ENCODE peak calls at places on chromosomes 12 and 14, in seven cellular contexts. One of them, this sample, is unnamed.

GRCh38 chr12:31368666-31369361 is 42.9 kb upstream of the SINHCAF start:
- DNase-seq in GM12891: no peak
- DNase-seq in H1: peak
- DNase-seq in GM12878: no peak
- DNase-seq in K562: no peak
- DNase-seq in SK-N-SH: no peak
- DNase-seq in HepG2: no peak
- DNase-seq in this sample: no peak

GRCh38 chr12:75489613-75490210 is 9.2 kb downstream of the GLIPR1 start:
- DNase-seq in GM12878: no peak
- DNase-seq in GM12891: no peak
- DNase-seq in SK-N-SH: no peak
- DNase-seq in H1: no peak
- DNase-seq in K562: no peak
- DNase-seq in HepG2: no peak
- DNase-seq in this sample: no peak

GRCh38 chr12:6936642-6937480 is 6.8 kb upstream of the RNU7-1 start:
- DNase-seq in HepG2: no peak
- DNase-seq in SK-N-SH: peak
- DNase-seq in GM12891: no peak
- DNase-seq in GM12878: no peak
- DNase-seq in H1: peak
- DNase-seq in K562: no peak
- DNase-seq in this sample: no peak

GRCh38 chr12:124037341-124037740 is 64.3 kb downstream of the ZNF664 start:
- DNase-seq in H1: no peak
- DNase-seq in GM12891: no peak
- DNase-seq in SK-N-SH: no peak
- DNase-seq in GM12878: no peak
- DNase-seq in K562: no peak
- DNase-seq in HepG2: no peak
- DNase-seq in this sample: no peak

GRCh38 chr14:68785817-68786490 is 6.9 kb downstream of the ZFP36L1 start:
- DNase-seq in HepG2: no peak
- DNase-seq in GM12878: no peak
- DNase-seq in H1: peak
- DNase-seq in GM12891: no peak
- DNase-seq in K562: no peak
- DNase-seq in SK-N-SH: no peak
- DNase-seq in this sample: no peak

GRCh38 chr12:33222357-33222756 is 217.3 kb downstream of the SYT10 start:
- DNase-seq in H1: no peak
- DNase-seq in GM12878: no peak
- DNase-seq in K562: no peak
- DNase-seq in SK-N-SH: no peak
- DNase-seq in HepG2: no peak
- DNase-seq in GM12891: no peak
- DNase-seq in this sample: no peak

GRCh38 chr12:12909995-12910391 is 18.6 kb downstream of the GPRC5A start:
- DNase-seq in H1: no peak
- DNase-seq in HepG2: no peak
- DNase-seq in K562: no peak
- DNase-seq in SK-N-SH: peak
- DNase-seq in GM12891: no peak
- DNase-seq in GM12878: no peak
- DNase-seq in this sample: no peak

GRCh38 chr14:70714055-70714550 is 72.4 kb downstream of the TTC9 start:
- DNase-seq in GM12878: peak
- DNase-seq in K562: peak
- DNase-seq in H1: peak
- DNase-seq in SK-N-SH: peak
- DNase-seq in HepG2: peak
- DNase-seq in GM12891: no peak
- DNase-seq in this sample: no peak

GRCh38 chr14:36085861-36086260 is 90.7 kb downstream of the PTCSC3 start:
- DNase-seq in SK-N-SH: no peak
- DNase-seq in H1: no peak
- DNase-seq in GM12878: no peak
- DNase-seq in GM12891: no peak
- DNase-seq in K562: no peak
- DNase-seq in HepG2: no peak
- DNase-seq in this sample: no peak

GRCh38 chr14:37318938-37319337 is 121.2 kb downstream of the MIPOL1 start:
- DNase-seq in SK-N-SH: no peak
- DNase-seq in H1: no peak
- DNase-seq in GM12878: no peak
- DNase-seq in HepG2: no peak
- DNase-seq in K562: no peak
- DNase-seq in GM12891: no peak
- DNase-seq in this sample: no peak

GRCh38 chr12:132194056-132194455 is 49.8 kb downstream of the NOC4L start:
- DNase-seq in GM12891: no peak
- DNase-seq in H1: peak
- DNase-seq in SK-N-SH: no peak
- DNase-seq in K562: peak
- DNase-seq in HepG2: no peak
- DNase-seq in GM12878: no peak
- DNase-seq in this sample: no peak

GRCh38 chr14:28142400-28143015 is 624.1 kb upstream of the FOXG1 start:
- DNase-seq in GM12891: no peak
- DNase-seq in HepG2: no peak
- DNase-seq in K562: no peak
- DNase-seq in GM12878: no peak
- DNase-seq in H1: no peak
- DNase-seq in SK-N-SH: peak
- DNase-seq in this sample: no peak

GRCh38 chr14:103688906-103689902 is 26.0 kb downstream of the XRCC3 start:
- DNase-seq in GM12891: no peak
- DNase-seq in K562: no peak
- DNase-seq in H1: no peak
- DNase-seq in HepG2: no peak
- DNase-seq in GM12878: peak
- DNase-seq in SK-N-SH: no peak
- DNase-seq in this sample: no peak

GRCh38 chr12:109981311-109981710 is 14.9 kb downstream of the GIT2 start:
- DNase-seq in GM12891: no peak
- DNase-seq in SK-N-SH: no peak
- DNase-seq in K562: no peak
- DNase-seq in GM12878: no peak
- DNase-seq in H1: no peak
- DNase-seq in HepG2: no peak
- DNase-seq in this sample: no peak

GRCh38 chr14:52513249-52513648 is 39.1 kb downstream of the TXNDC16 start:
- DNase-seq in HepG2: no peak
- DNase-seq in SK-N-SH: no peak
- DNase-seq in GM12878: no peak
- DNase-seq in GM12891: no peak
- DNase-seq in K562: no peak
- DNase-seq in H1: no peak
- DNase-seq in this sample: no peak

GRCh38 chr12:44502681-44503080 is 373.4 kb downstream of the NELL2 start:
- DNase-seq in GM12891: no peak
- DNase-seq in HepG2: no peak
- DNase-seq in H1: no peak
- DNase-seq in SK-N-SH: no peak
- DNase-seq in K562: no peak
- DNase-seq in GM12878: no peak
- DNase-seq in this sample: no peak

GRCh38 chr12:44500423-44500822 is 375.7 kb downstream of the NELL2 start:
- DNase-seq in GM12891: no peak
- DNase-seq in HepG2: no peak
- DNase-seq in K562: no peak
- DNase-seq in H1: no peak
- DNase-seq in GM12878: no peak
- DNase-seq in SK-N-SH: no peak
- DNase-seq in this sample: no peak

GRCh38 chr12:44504799-44505198 is 371.3 kb downstream of the NELL2 start:
- DNase-seq in GM12878: no peak
- DNase-seq in K562: no peak
- DNase-seq in GM12891: no peak
- DNase-seq in H1: no peak
- DNase-seq in SK-N-SH: no peak
- DNase-seq in HepG2: no peak
- DNase-seq in this sample: no peak

GRCh38 chr12:44507471-44507870 is 368.6 kb downstream of the NELL2 start:
- DNase-seq in H1: no peak
- DNase-seq in SK-N-SH: no peak
- DNase-seq in HepG2: no peak
- DNase-seq in GM12878: no peak
- DNase-seq in K562: no peak
- DNase-seq in GM12891: no peak
- DNase-seq in this sample: no peak

GRCh38 chr12:44503329-44503728 is 372.8 kb downstream of the NELL2 start:
- DNase-seq in GM12878: no peak
- DNase-seq in HepG2: no peak
- DNase-seq in GM12891: no peak
- DNase-seq in H1: no peak
- DNase-seq in SK-N-SH: no peak
- DNase-seq in K562: no peak
- DNase-seq in this sample: no peak
- TF ChIP-seq TAF1 in GM12878: no peak
- TF ChIP-seq TAF1 in HepG2: no peak
- TF ChIP-seq TAF1 in GM12891: no peak
- TF ChIP-seq TAF1 in H1: no peak
- TF ChIP-seq TAF1 in SK-N-SH: no peak
- TF ChIP-seq TAF1 in K562: no peak
- TF ChIP-seq TAF1 in this sample: no peak

GRCh38 chr12:86730233-86730632 is 474.0 kb upstream of the MGAT4C start:
- DNase-seq in SK-N-SH: no peak
- DNase-seq in GM12878: no peak
- DNase-seq in K562: no peak
- DNase-seq in GM12891: no peak
- DNase-seq in H1: no peak
- DNase-seq in HepG2: no peak
- DNase-seq in this sample: no peak

GRCh38 chr12:86724716-86725115 is 468.5 kb upstream of the MGAT4C start:
- DNase-seq in GM12878: no peak
- DNase-seq in GM12891: no peak
- DNase-seq in H1: no peak
- DNase-seq in SK-N-SH: no peak
- DNase-seq in K562: no peak
- DNase-seq in HepG2: no peak
- DNase-seq in this sample: no peak

GRCh38 chr12:86729798-86730197 is 473.6 kb upstream of the MGAT4C start:
- DNase-seq in GM12878: no peak
- DNase-seq in SK-N-SH: no peak
- DNase-seq in H1: no peak
- DNase-seq in HepG2: no peak
- DNase-seq in GM12891: no peak
- DNase-seq in K562: no peak
- DNase-seq in this sample: no peak

GRCh38 chr12:86723326-86723725 is 467.1 kb upstream of the MGAT4C start:
- DNase-seq in K562: no peak
- DNase-seq in GM12891: no peak
- DNase-seq in GM12878: no peak
- DNase-seq in HepG2: no peak
- DNase-seq in SK-N-SH: no peak
- DNase-seq in H1: no peak
- DNase-seq in this sample: no peak

DNA sequence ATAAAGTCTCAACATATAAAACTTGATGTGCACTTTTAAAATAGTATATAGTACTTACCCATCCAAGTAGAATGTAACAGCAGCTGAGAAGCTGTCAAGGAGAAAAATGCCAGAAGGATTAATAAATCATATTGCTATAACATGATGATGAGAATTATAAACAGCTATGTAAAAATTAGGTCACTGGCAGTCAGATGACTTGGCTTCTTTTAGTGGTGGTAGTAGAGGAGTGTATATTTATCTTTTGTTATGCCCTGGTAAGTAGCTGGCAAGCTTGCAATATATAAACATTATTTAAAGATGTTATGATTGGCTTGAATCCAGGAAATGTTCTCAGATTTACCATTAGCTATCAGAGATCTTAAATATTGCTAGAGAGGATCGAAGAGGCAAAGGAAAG is 471.0 kb upstream of the MGAT4C start:
- DNase-seq in HepG2: no peak
- DNase-seq in K562: no peak
- DNase-seq in H1: no peak
- DNase-seq in SK-N-SH: no peak
- DNase-seq in GM12878: no peak
- DNase-seq in GM12891: no peak
- DNase-seq in this sample: no peak
- TF ChIP-seq POLR2AphosphoS5 in HepG2: no peak
- TF ChIP-seq POLR2AphosphoS5 in K562: no peak
- TF ChIP-seq POLR2AphosphoS5 in H1: no peak
- TF ChIP-seq POLR2AphosphoS5 in SK-N-SH: no peak
- TF ChIP-seq POLR2AphosphoS5 in GM12878: no peak
- TF ChIP-seq POLR2AphosphoS5 in GM12891: no peak
- TF ChIP-seq POLR2AphosphoS5 in this sample: no peak

DNA sequence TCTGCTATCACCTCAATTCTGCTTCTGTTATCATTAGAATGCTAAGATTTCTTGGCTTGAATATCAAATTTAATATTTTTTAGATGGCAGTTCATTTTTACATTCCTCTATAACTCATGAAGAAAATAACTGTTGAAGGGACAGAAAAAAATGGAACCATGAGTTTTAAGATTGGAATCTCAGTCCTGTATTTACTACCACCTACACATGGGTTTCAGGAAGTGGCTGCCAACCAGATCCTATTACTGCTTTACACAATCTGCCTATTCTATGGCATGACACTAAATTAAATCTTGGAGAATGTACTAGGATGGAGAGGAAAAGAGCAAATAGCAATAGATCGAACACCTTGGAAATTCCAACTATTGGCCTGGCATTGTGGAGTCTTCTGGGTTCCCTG is 140.8 kb downstream of the DUSP6 start:
- DNase-seq in H1: no peak
- DNase-seq in GM12891: no peak
- DNase-seq in K562: no peak
- DNase-seq in GM12878: no peak
- DNase-seq in HepG2: no peak
- DNase-seq in SK-N-SH: no peak
- DNase-seq in this sample: no peak
- TF ChIP-seq TAF1 in H1: no peak
- TF ChIP-seq TAF1 in GM12891: no peak
- TF ChIP-seq TAF1 in K562: no peak
- TF ChIP-seq TAF1 in GM12878: no peak
- TF ChIP-seq TAF1 in HepG2: no peak
- TF ChIP-seq TAF1 in SK-N-SH: no peak
- TF ChIP-seq TAF1 in this sample: no peak

DNA sequence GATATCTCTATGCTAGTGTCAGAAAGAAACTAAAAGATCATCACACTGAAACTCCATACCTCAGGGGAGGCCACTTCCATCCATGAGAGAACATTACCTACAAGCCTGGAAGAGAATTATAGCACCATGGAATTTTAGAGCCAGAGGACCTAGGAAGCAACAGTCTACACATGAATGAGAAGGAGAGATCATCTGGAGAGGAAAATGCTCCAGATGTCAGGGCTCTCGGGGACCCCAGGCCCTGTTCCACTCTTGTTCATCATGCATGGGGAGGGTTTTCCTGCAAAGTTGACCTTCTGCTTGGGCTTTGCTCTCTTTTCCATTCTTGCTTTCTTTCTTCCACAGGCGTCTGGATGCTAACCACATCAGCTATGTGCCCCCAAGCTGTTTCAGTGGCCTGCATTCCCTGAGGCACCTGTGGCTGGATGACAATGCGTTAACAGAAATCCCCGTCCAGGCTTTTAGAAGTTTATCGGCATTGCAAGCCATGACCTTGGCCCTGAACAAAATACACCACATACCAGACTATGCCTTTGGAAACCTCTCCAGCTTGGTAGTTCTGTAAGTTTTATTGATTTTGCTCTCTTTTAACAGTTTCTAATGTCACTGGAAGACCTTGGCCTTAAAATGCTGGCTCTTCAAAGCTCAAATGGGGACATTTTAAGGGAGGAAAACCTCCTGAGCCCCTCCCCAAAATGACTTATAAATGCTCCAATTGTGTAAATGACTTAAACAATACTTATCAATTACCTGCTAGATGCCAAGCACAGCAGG is 110.7 kb downstream of the ZFC3H1 start:
- DNase-seq in H1: no peak
- DNase-seq in K562: no peak
- DNase-seq in SK-N-SH: no peak
- DNase-seq in GM12891: no peak
- DNase-seq in GM12878: no peak
- DNase-seq in HepG2: peak
- DNase-seq in this sample: no peak
- TF ChIP-seq POLR2AphosphoS5 in H1: no peak
- TF ChIP-seq POLR2AphosphoS5 in K562: no peak
- TF ChIP-seq POLR2AphosphoS5 in SK-N-SH: no peak
- TF ChIP-seq POLR2AphosphoS5 in GM12891: no peak
- TF ChIP-seq POLR2AphosphoS5 in GM12878: no peak
- TF ChIP-seq POLR2AphosphoS5 in HepG2: no peak
- TF ChIP-seq POLR2AphosphoS5 in this sample: no peak

This sample was measured in GM12892.